ENCODE peak calls at places on chromosomes 1 and 21, in six cellular contexts. S is H9, F is neuronal stem cell, I is mesenchymal stem cell, R is IMR-90, Z is mesendoderm. T is an unnamed sample.

GRCh38 chr21:26366781-26367180 is 196.2 kb upstream of the APP start:
- DNase-seq in S (no peak), F (no peak), I (peak; percentile 6), R (no peak), Z (no peak), T (no peak)

GRCh38 chr1:110584045-110584444 is 22.1 kb downstream of the KCNA2 start:
- DNase-seq in S (no peak), F (no peak), I (no peak), R (no peak), Z (no peak), T (no peak)

GRCh38 chr1:109777980-109778625 is 14.4 kb upstream of the EPS8L3 start:
- DNase-seq in S (no peak), F (no peak), I (no peak), R (no peak), Z (no peak), T (no peak)

GRCh38 chr1:153569465-153569864 is 3.8 kb upstream of the S100A2 start:
- DNase-seq in S (no peak), F (no peak), I (no peak), R (no peak), Z (no peak), T (no peak)

GRCh38 chr21:17463441-17463840 is 49.4 kb upstream of the CXADR start:
- DNase-seq in S (no peak), F (no peak), I (peak; percentile 44), R (peak; percentile 97), Z (peak; percentile 3), T (no peak)

GRCh38 chr1:24250791-24251190 is 63.7 kb upstream of the IFNLR1 start:
- DNase-seq in S (no peak), F (no peak), I (no peak), R (no peak), Z (no peak), T (no peak)

GRCh38 chr1:183195146-183195571 is 9.1 kb downstream of the LAMC2 start:
- DNase-seq in S (no peak), F (no peak), I (no peak), R (peak; percentile 60), Z (peak; percentile 51), T (no peak)

GRCh38 chr1:232737917-232738316 is 67.3 kb upstream of the MAP10 start:
- DNase-seq in S (no peak), F (no peak), I (no peak), R (no peak), Z (no peak), T (no peak)

GRCh38 chr1:9615316-9616063 is 26.8 kb downstream of the TMEM201 start:
- DNase-seq in S (peak; percentile 84), F (no peak), I (peak; percentile 37), R (peak; percentile 43), Z (peak; percentile 69), T (peak; percentile 59)

GRCh38 chr1:20366076-20366765 is 75.5 kb downstream of the VWA5B1 start:
- DNase-seq in S (peak; percentile 47), F (no peak), I (no peak), R (peak; percentile 20), Z (no peak), T (peak; percentile 58)

GRCh38 chr1:202184750-202185460 is 8.7 kb upstream of the LGR6 start:
- DNase-seq in S (peak; percentile 98), F (peak; percentile 93), I (peak; percentile 91), R (peak; percentile 83), Z (peak; percentile 98), T (peak; percentile 97)

GRCh38 chr1:11198851-11199628 is 9.9 kb downstream of the ANGPTL7 start:
- DNase-seq in S (no peak), F (no peak), I (no peak), R (no peak), Z (peak; percentile 64), T (no peak)

GRCh38 chr1:221698579-221699349 is 43.1 kb downstream of the DUSP10 start:
- DNase-seq in S (no peak), F (no peak), I (no peak), R (no peak), Z (no peak), T (no peak)

GRCh38 chr1:107683683-107684082 is 281.3 kb downstream of the VAV3 start:
- DNase-seq in S (no peak), F (no peak), I (no peak), R (no peak), Z (no peak), T (no peak)

GRCh38 chr1:169295425-169295824 is 72.2 kb downstream of the NME7 start:
- DNase-seq in S (no peak), F (no peak), I (no peak), R (no peak), Z (no peak), T (no peak)

GRCh38 chr1:32334864-32335618 is 992 bp downstream of the MARCKSL1 start:
- DNase-seq in S (no peak), F (no peak), I (peak; percentile 51), R (peak; percentile 21), Z (peak; percentile 37), T (no peak)

GRCh38 chr1:111989531-111990025 is at the start of gene KCND3:
- DNase-seq in S (no peak), F (peak; percentile 36), I (peak; percentile 11), R (peak; percentile 3), Z (peak; percentile 13), T (no peak)

GRCh38 chr1:52281518-52281917 is 84.5 kb downstream of the CC2D1B start:
- DNase-seq in S (no peak), F (no peak), I (peak; percentile 46), R (peak; percentile 82), Z (no peak), T (no peak)

GRCh38 chr1:84145051-84145450 is 980 bp downstream of the PRKACB start:
- DNase-seq in S (no peak), F (no peak), I (no peak), R (peak; percentile 23), Z (no peak), T (no peak)

GRCh38 chr1:940121-941026 is 16.7 kb downstream of the SAMD11 start:
- DNase-seq in S (no peak), F (no peak), I (peak; percentile 71), R (peak; percentile 62), Z (peak; percentile 80), T (no peak)

GRCh38 chr1:66758247-66758755 is 6.0 kb downstream of the DYNLT5 start:
- DNase-seq in S (no peak), F (no peak), I (peak; percentile 7), R (peak; percentile 31), Z (no peak), T (no peak)

GRCh38 chr1:201153474-201154388 is 543 bp downstream of the TMEM9 start:
- DNase-seq in S (no peak), F (no peak), I (no peak), R (peak; percentile 18), Z (peak; percentile 70), T (no peak)

GRCh38 chr1:39346876-39347275 is 142.4 kb downstream of the MACF1 start:
- DNase-seq in S (peak; percentile 35), F (no peak), I (no peak), R (no peak), Z (no peak), T (no peak)

GRCh38 chr1:39352881-39353280 is 138.6 kb upstream of the BMP8A start:
- DNase-seq in S (no peak), F (no peak), I (no peak), R (peak; percentile 13), Z (no peak), T (no peak)

GRCh38 chr1:39342776-39343175 is 138.3 kb downstream of the MACF1 start:
- DNase-seq in S (no peak), F (no peak), I (no peak), R (no peak), Z (no peak), T (no peak)

GRCh38 chr1:39348278-39348677 is 143.2 kb upstream of the BMP8A start:
- DNase-seq in S (no peak), F (no peak), I (no peak), R (no peak), Z (no peak), T (no peak)
- H2BK15ac ChIP-seq in S (no peak overlapping the region), F (no peak overlapping the region), I (no peak overlapping the region), R (no peak overlapping the region), Z (no peak overlapping the region), T (peak overlapping the region; percentile 22)

DNA sequence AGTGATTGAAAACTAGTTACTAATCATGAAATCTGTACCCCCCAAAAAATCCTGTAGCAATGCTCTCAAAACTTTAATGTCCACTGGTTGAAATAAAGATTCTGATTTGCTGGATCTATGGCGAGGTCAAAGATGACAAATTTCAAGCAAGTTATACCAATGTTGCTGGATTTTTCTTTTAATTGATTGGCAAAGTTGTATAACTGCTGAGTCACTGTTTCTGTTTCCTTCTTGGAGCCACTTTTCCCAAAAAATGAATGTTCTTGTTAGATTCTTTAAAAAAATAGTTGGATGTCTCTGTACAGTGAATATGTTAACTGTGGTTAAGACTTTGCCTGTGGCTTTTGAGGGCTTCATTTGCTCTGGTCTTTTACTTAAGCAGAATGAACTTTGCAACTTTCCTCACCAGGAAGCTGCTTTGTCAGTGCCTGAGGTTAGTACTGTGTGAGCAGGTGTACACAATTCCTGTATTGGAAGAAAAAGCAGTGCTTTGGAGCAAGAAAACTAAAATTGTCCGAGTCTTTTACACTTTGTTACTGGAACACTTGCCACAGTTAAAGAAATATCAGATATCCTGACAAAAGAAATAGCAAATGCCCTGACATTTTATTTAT is 1211.9 kb downstream of the MRPL39 start:
- DNase-seq in S (no peak), F (no peak), I (no peak), R (peak; percentile 1), Z (peak; percentile 12), T (no peak)
- H2BK15ac ChIP-seq in S (no peak overlapping the region), F (no peak overlapping the region), I (no peak overlapping the region), R (no peak overlapping the region), Z (no peak overlapping the region), T (no peak overlapping the region)

DNA sequence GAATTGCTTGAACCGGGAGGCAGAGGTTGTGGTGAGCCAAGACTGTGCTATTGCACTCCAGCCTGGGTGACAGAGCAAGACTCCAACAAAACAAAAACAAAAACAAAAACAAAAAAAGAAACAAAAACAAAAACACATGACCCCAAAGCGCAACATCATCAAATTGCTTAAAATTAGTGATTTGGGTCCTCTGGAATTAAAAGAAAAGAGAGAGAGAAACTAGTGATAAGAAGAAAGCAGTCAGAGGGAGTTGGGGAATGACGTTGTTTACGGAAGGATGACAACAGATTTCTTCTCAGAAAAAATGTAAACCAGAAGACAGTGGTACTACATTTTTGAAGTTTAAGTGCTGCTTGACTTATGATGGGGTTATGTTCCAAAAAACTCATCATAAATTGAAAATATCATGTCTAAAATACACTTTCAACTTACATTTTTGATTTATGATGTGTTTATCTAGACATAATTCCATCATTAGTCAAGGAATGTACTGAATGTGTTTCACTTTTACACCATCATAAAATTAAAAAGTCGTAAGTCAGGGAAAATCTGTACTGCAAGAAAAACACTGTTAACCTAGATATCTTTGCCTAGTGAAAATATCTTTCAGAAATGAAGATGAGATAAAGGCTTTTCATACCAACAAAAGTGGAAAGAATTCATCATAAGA is 88.0 kb downstream of the MT1HL1 start:
- DNase-seq in S (no peak), F (no peak), I (no peak), R (no peak), Z (no peak), T (no peak)
- H2BK15ac ChIP-seq in S (no peak overlapping the region), F (no peak overlapping the region), I (no peak overlapping the region), R (no peak overlapping the region), Z (no peak overlapping the region), T (no peak overlapping the region)

GRCh38 chr1:18239671-18240070 is 132.1 kb downstream of the IGSF21 start:
- DNase-seq in S (no peak), F (no peak), I (no peak), R (peak; percentile 3), Z (no peak), T (no peak)
- H2BK15ac ChIP-seq in S (no peak overlapping the region), F (no peak overlapping the region), I (no peak overlapping the region), R (no peak overlapping the region), Z (no peak overlapping the region), T (peak overlapping the region; percentile 48)